ENCODE peak calls at places on chromosomes 3 and 15, in six cellular contexts. E is stomach, N is cardiac muscle cell, W is colonic mucosa, F is cardiac fibroblast, X is kidney. P is an unnamed sample.
A peak's percentile ranks its signal among the peaks of the same experiment; 100 is the strongest.

GRCh38 chr3:190081387-190081786 is 39.3 kb downstream of the P3H2 start:
- DNase-seq in E (no peak), N (peak; percentile 58), W (no peak), F (no peak), X (no peak), P (no peak)

GRCh38 chr3:141444586-141445285 is 42.1 kb upstream of the RASA2 start:
- DNase-seq in E (no peak), N (no peak), W (no peak), F (no peak), X (no peak), P (no peak)

GRCh38 chr3:110493752-110494151 is 577.9 kb upstream of the NECTIN3 start:
- DNase-seq in E (no peak), N (no peak), W (no peak), F (no peak), X (no peak), P (no peak)

GRCh38 chr3:47578691-47579632 is at the start of gene CSPG5:
- DNase-seq in E (no peak), N (peak; percentile 73), W (no peak), F (no peak), X (peak; percentile 75), P (no peak)

GRCh38 chr15:69279636-69280035 is 19.1 kb upstream of the PAQR5 start:
- DNase-seq in E (no peak), N (no peak), W (no peak), F (no peak), X (no peak), P (no peak)

GRCh38 chr3:23776352-23776891 is 29.3 kb upstream of the UBE2E1 start:
- DNase-seq in E (no peak), N (no peak), W (no peak), F (peak; percentile 95), X (no peak), P (no peak)

GRCh38 chr3:43418601-43419272 is 132.4 kb downstream of the SNRK start:
- DNase-seq in E (no peak), N (no peak), W (no peak), F (peak; percentile 90), X (no peak), P (peak; percentile 83)

GRCh38 chr3:52253314-52254260 is 8.0 kb downstream of the PPM1M start:
- DNase-seq in E (peak; percentile 48), N (no peak), W (no peak), F (peak; percentile 39), X (peak; percentile 87), P (no peak)

GRCh38 chr3:43161684-43162512 is 56.0 kb upstream of the POMGNT2 start:
- DNase-seq in E (no peak), N (peak; percentile 37), W (no peak), F (peak; percentile 87), X (no peak), P (peak; percentile 15)

GRCh38 chr3:185317674-185318073 is 45.3 kb upstream of the MAP3K13 start:
- DNase-seq in E (no peak), N (no peak), W (no peak), F (peak; percentile 25), X (no peak), P (no peak)

GRCh38 chr3:190225186-190225692 is 97.0 kb downstream of the CLDN1 start:
- DNase-seq in E (no peak), N (peak; percentile 41), W (no peak), F (peak; percentile 65), X (no peak), P (peak; percentile 33)

GRCh38 chr3:55309336-55309735 is 177.8 kb downstream of the WNT5A start:
- DNase-seq in E (no peak), N (no peak), W (no peak), F (peak; percentile 82), X (no peak), P (no peak)

GRCh38 chr15:65767895-65768294 is 24.2 kb downstream of the DENND4A start:
- DNase-seq in E (no peak), N (no peak), W (no peak), F (no peak), X (no peak), P (no peak)

GRCh38 chr3:138360272-138361192 is 12.2 kb downstream of the MRAS start:
- DNase-seq in E (no peak), N (no peak), W (no peak), F (no peak), X (no peak), P (no peak)

GRCh38 chr3:155153242-155154186 is 73.4 kb downstream of the MME start:
- DNase-seq in E (no peak), N (no peak), W (no peak), F (peak; percentile 12), X (no peak), P (no peak)

GRCh38 chr3:154310840-154311239 is 13.4 kb downstream of the DHX36 start:
- DNase-seq in E (no peak), N (no peak), W (no peak), F (peak; percentile 59), X (no peak), P (no peak)

GRCh38 chr15:69794643-69795461 is 302.9 kb downstream of the TLE3 start:
- DNase-seq in E (no peak), N (peak; percentile 34), W (no peak), F (peak; percentile 59), X (peak; percentile 81), P (no peak)

GRCh38 chr15:38941399-38941953 is 376.9 kb upstream of the RASGRP1 start:
- DNase-seq in E (no peak), N (peak; percentile 3), W (no peak), F (peak; percentile 16), X (peak; percentile 76), P (no peak)

GRCh38 chr15:89472785-89473256 is 23.6 kb downstream of the RHCG start:
- DNase-seq in E (peak; percentile 28), N (peak; percentile 84), W (peak; percentile 44), F (peak; percentile 70), X (peak; percentile 60), P (peak; percentile 17)

GRCh38 chr15:96657096-96657495 is 326.6 kb downstream of the NR2F2 start:
- DNase-seq in E (no peak), N (no peak), W (no peak), F (no peak), X (no peak), P (no peak)

GRCh38 chr3:138835177-138835757 is 539 bp upstream of the PIK3CB start:
- DNase-seq in E (no peak), N (no peak), W (peak; percentile 35), F (no peak), X (no peak), P (no peak)

GRCh38 chr15:101133751-101134261 is 118.0 kb downstream of the CHSY1 start:
- DNase-seq in E (no peak), N (no peak), W (no peak), F (no peak), X (peak; percentile 51), P (no peak)

GRCh38 chr3:126322181-126322967 is 34.8 kb downstream of the KLF15 start:
- DNase-seq in E (no peak), N (no peak), W (no peak), F (no peak), X (peak; percentile 11), P (no peak)

GRCh38 chr3:14175383-14176037 is 2.9 kb downstream of the XPC start:
- DNase-seq in E (no peak), N (no peak), W (no peak), F (peak; percentile 21), X (no peak), P (no peak)

GRCh38 chr3:81087607-81088006 is 673.8 kb downstream of the GBE1 start:
- DNase-seq in E (no peak), N (no peak), W (no peak), F (no peak), X (no peak), P (no peak)

GRCh38 chr3:141366285-141367037 is 1.8 kb upstream of the ZBTB38 start:
- DNase-seq in E (peak; percentile 75), N (peak; percentile 11), W (peak; percentile 60), F (peak; percentile 92), X (no peak), P (no peak)

GRCh38 chr15:64911317-64912186 is at the start of gene ANKDD1A:
- DNase-seq in E (peak; percentile 69), N (peak; percentile 86), W (peak; percentile 52), F (peak; percentile 42), X (peak; percentile 87), P (no peak)

GRCh38 chr3:38549486-38549885 is 53.3 kb downstream of the EXOG start:
- DNase-seq in E (peak; percentile 22), N (no peak), W (no peak), F (no peak), X (peak; percentile 37), P (no peak)

GRCh38 chr15:69311319-69311721 is 12.6 kb downstream of the PAQR5 start:
- DNase-seq in E (no peak), N (no peak), W (no peak), F (peak; percentile 40), X (no peak), P (no peak)

GRCh38 chr15:23420806-23421575 is 26.1 kb downstream of the GOLGA6L2 start:
- DNase-seq in E (no peak), N (no peak), W (no peak), F (no peak), X (peak; percentile 46), P (no peak)

GRCh38 chr15:100198442-100198841 is 143.3 kb downstream of the ADAMTS17 start:
- DNase-seq in E (no peak), N (no peak), W (no peak), F (no peak), X (no peak), P (no peak)

GRCh38 chr15:94075349-94075748 is 156.0 kb upstream of the MCTP2 start:
- DNase-seq in E (peak; percentile 29), N (no peak), W (peak; percentile 29), F (no peak), X (peak; percentile 69), P (no peak)

GRCh38 chr3:146026547-146026946 is 134.4 kb downstream of the PLOD2 start:
- DNase-seq in E (no peak), N (no peak), W (no peak), F (no peak), X (no peak), P (no peak)

GRCh38 chr15:82843561-82843960 is 34.1 kb downstream of the WHAMM start:
- DNase-seq in E (no peak), N (no peak), W (no peak), F (no peak), X (no peak), P (no peak)
- H3K4me3 ChIP-seq in E (no peak overlapping the region), N (no peak overlapping the region), W (no peak overlapping the region), F (no peak overlapping the region), X (no peak overlapping the region), P (no peak overlapping the region)

GRCh38 chr3:74897006-74897405 is 282.5 kb upstream of the CNTN3 start:
- DNase-seq in E (no peak), N (peak; percentile 23), W (no peak), F (peak; percentile 7), X (no peak), P (no peak)
- TF ChIP-seq CTCF in E (no peak), N (no peak), W (no peak), F (peak; percentile 17), X (no peak), P (peak; percentile 23)

DNA sequence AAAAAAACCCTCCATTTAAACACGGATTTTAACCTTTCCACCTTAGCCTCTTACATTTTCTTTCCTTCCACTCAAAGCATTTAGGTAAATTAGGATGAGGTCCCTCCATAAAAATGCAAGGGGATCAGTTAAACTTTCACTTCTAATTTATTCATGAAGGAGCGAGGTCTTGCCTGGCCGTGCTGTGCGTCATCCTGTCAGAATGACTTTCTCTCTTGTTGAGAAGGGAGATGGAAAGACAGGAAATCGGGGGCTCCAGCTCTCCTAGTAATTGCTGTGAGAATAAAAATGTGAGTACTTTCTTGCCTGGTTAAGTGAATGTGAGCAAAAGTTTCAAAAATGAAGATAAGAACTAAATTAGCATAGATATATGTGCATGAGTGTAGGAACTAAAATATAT is 962.3 kb upstream of the NR2F2 start:
- DNase-seq in E (no peak), N (no peak), W (no peak), F (peak; percentile 45), X (no peak), P (no peak)
- H3K4me3 ChIP-seq in E (no peak overlapping the region), N (no peak overlapping the region), W (no peak overlapping the region), F (no peak overlapping the region), X (no peak overlapping the region), P (no peak overlapping the region)

GRCh38 chr15:71109130-71109529 is 6.1 kb upstream of the THSD4 start:
- DNase-seq in E (no peak), N (no peak), W (no peak), F (peak; percentile 64), X (no peak), P (no peak)
- TF ChIP-seq CTCF in E (no peak), N (no peak), W (no peak), F (peak; percentile 19), X (peak; percentile 13), P (no peak)